ENCODE peak calls at places on chromosomes 5 and 9, in ten cellular contexts. M is testis, C is fibroblast of lung, S is GM12864, F is AG09309, H is upper lobe of right lung, Q is body of pancreas, N is lung, V is HCT116, O is IMR-90. E is an unnamed sample.

GRCh38 chr9:25517701-25518100 is 160.5 kb downstream of the TUSC1 start:
- DNase-seq in F (no peak), C (no peak), N (no peak), S (no peak), M (no peak), O (no peak), H (no peak), Q (no peak), V (no peak), E (no peak)

GRCh38 chr9:132350861-132351315 is 3.9 kb downstream of the SETX start:
- DNase-seq in M (no peak), S (peak), H (no peak), V (no peak), C (peak), Q (no peak), F (no peak), N (no peak), O (peak), E (peak)

GRCh38 chr9:23322392-23322791 is 503.6 kb downstream of the ELAVL2 start:
- DNase-seq in Q (no peak), M (no peak), V (no peak), S (no peak), C (no peak), F (no peak), N (no peak), H (no peak), O (peak), E (peak)

GRCh38 chr9:99296375-99296951 is 74.4 kb downstream of the SEC61B start:
- DNase-seq in M (peak), S (no peak), V (no peak), N (no peak), Q (no peak), C (peak), O (no peak), H (peak), F (no peak), E (no peak)

GRCh38 chr5:1417586-1418225 is 27.5 kb downstream of the SLC6A3 start:
- DNase-seq in M (no peak), H (peak), O (no peak), S (no peak), Q (peak), V (no peak), N (no peak), F (no peak), C (no peak), E (no peak)

GRCh38 chr5:177362102-177362868 is 4.6 kb downstream of the RGS14 start:
- DNase-seq in N (peak), S (no peak), V (no peak), C (no peak), O (no peak), M (no peak), H (no peak), F (no peak), Q (no peak), E (no peak)

GRCh38 chr5:73311291-73312110 is 137.1 kb downstream of the FOXD1 start:
- DNase-seq in O (peak), Q (no peak), V (no peak), H (no peak), F (peak), S (no peak), M (no peak), N (no peak), C (peak), E (no peak)

GRCh38 chr9:112119225-112120045 is 55.7 kb downstream of the SUSD1 start:
- DNase-seq in H (no peak), O (peak), M (no peak), Q (peak), F (no peak), N (peak), C (peak), S (no peak), V (peak), E (no peak)

GRCh38 chr5:95781101-95781583 is 41.4 kb downstream of the GLRX start:
- DNase-seq in H (peak), F (peak), Q (peak), C (peak), M (peak), O (peak), N (peak), S (peak), V (peak), E (peak)
- H3K4me3 ChIP-seq in H (no peak), F (no peak), Q (no peak), C (no peak), M (no peak), O (no peak), N (no peak), S (no peak), V (no peak), E (peak)

GRCh38 chr5:10631597-10631996 is 67.7 kb downstream of the ANKRD33B start:
- DNase-seq in M (no peak), O (no peak), N (no peak), S (no peak), V (no peak), C (no peak), Q (no peak), H (peak), F (no peak), E (no peak)
- H3K4me3 ChIP-seq in M (no peak), O (no peak), N (no peak), S (peak), V (no peak), C (no peak), Q (no peak), H (no peak), F (no peak), E (no peak)

GRCh38 chr9:6383551-6384225 is 29.3 kb upstream of the UHRF2 start:
- DNase-seq in O (peak), M (no peak), C (peak), H (no peak), Q (no peak), N (no peak), S (no peak), V (no peak), F (peak), E (no peak)
- H3K4me3 ChIP-seq in O (no peak), M (no peak), C (peak), H (no peak), Q (no peak), N (no peak), S (no peak), V (no peak), F (no peak), E (no peak)

DNA sequence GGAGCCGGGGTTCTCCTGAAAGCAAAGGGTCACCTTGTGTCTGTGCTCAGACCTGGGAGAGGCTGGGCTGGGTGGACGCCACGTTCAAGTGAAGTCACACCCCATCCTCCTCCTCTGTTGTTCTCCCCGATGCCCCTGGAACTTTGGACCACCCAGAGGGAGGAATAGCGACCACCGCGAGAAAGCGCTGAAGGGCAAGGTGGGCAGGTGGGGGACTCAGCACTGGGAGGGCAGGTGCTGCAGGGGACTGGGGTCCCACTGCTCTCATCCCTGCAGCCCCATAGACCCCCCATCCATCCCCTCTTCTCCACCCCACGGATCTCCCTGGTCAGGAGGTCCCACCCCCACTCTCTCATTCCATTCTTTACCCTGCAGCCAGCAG is 48.8 kb upstream of the COL5A1 start:
- DNase-seq in S (no peak), O (no peak), H (no peak), Q (no peak), C (no peak), V (no peak), N (peak), F (no peak), M (no peak), E (no peak)
- H3K4me3 ChIP-seq in S (no peak), O (no peak), H (no peak), Q (no peak), C (no peak), V (no peak), N (no peak), F (no peak), M (no peak), E (no peak)

GRCh38 chr5:93249651-93250289 is 331.2 kb downstream of the NR2F1-AS1 start:
- DNase-seq in S (no peak), M (no peak), N (no peak), H (no peak), V (peak), O (peak), C (peak), Q (no peak), F (no peak), E (no peak)
- H3K4me3 ChIP-seq in S (no peak), M (no peak), N (no peak), H (peak), V (peak), O (peak), C (peak), Q (no peak), F (no peak), E (no peak)

E was measured in Jurkat, Clone E6-1.